ENCODE peak calls at places on chromosomes 1 and 21, in nine cellular contexts. E is GM06990, N is ELR, L is iris pigment epithelial cell, V is mesothelial cell of epicardium, D is KG1, Y is NCI-H1417, T is cardiac muscle cell, M is tibial artery. U is an unnamed sample.

GRCh38 chr1:3022976-3023375 is 1.7 kb downstream of the ACTRT2 start:
- DNase-seq in E (no peak), N (no peak), L (no peak), V (no peak), D (no peak), Y (no peak), T (no peak), M (peak; percentile 13), U (no peak)

GRCh38 chr1:216111842-216112241 is 311.4 kb downstream of the USH2A start:
- DNase-seq in E (no peak), N (peak; percentile 20), L (no peak), V (no peak), D (no peak), Y (no peak), T (peak; percentile 2), M (no peak), U (no peak)

GRCh38 chr1:47703981-47704596 is 266.2 kb downstream of the FOXD2 start:
- DNase-seq in E (no peak), N (peak; percentile 47), L (peak; percentile 53), V (no peak), D (no peak), Y (peak; percentile 73), T (no peak), M (peak; percentile 24), U (no peak)

GRCh38 chr1:47416319-47417128 is 439 bp downstream of the FOXE3 start:
- DNase-seq in E (no peak), N (no peak), L (no peak), V (no peak), D (no peak), Y (no peak), T (no peak), M (no peak), U (no peak)

GRCh38 chr1:54160351-54160750 is 7.6 kb upstream of the CDCP2 start:
- DNase-seq in E (no peak), N (no peak), L (no peak), V (no peak), D (no peak), Y (no peak), T (no peak), M (no peak), U (no peak)

GRCh38 chr21:17794631-17795030 is 24.5 kb downstream of the C21orf91 start:
- DNase-seq in E (no peak), N (no peak), L (no peak), V (no peak), D (no peak), Y (no peak), T (no peak), M (no peak), U (no peak)

GRCh38 chr1:67764674-67765073 is 68.6 kb downstream of the GNG12 start:
- DNase-seq in E (no peak), N (no peak), L (no peak), V (no peak), D (no peak), Y (no peak), T (no peak), M (no peak), U (no peak)

GRCh38 chr1:77834771-77835334 is 53.6 kb upstream of the NEXN start:
- DNase-seq in E (no peak), N (no peak), L (peak; percentile 75), V (no peak), D (no peak), Y (no peak), T (peak; percentile 85), M (peak; percentile 41), U (no peak)

GRCh38 chr21:45259206-45259795 is 28.4 kb downstream of the POFUT2 start:
- DNase-seq in E (no peak), N (no peak), L (no peak), V (no peak), D (no peak), Y (no peak), T (peak; percentile 10), M (peak; percentile 18), U (no peak)

GRCh38 chr1:113042336-113043143 is 30.5 kb upstream of the LRIG2 start:
- DNase-seq in E (peak; percentile 68), N (peak; percentile 91), L (peak; percentile 74), V (no peak), D (peak; percentile 32), Y (peak; percentile 24), T (peak; percentile 90), M (peak; percentile 78), U (peak; percentile 24)

GRCh38 chr1:21624577-21625389 is 44.4 kb downstream of the RAP1GAP start:
- DNase-seq in E (no peak), N (no peak), L (no peak), V (no peak), D (no peak), Y (no peak), T (peak; percentile 17), M (no peak), U (no peak)

U was measured in thoracic aorta.